ENCODE peak calls at places on chromosomes 13 and 19, in six cellular contexts. T, Z, O, Y, L and W are unnamed samples. For H3K36me3, the result is how much of the 10 kb centered on the place peaks cover.

GRCh38 chr19:30864460-30865215 is 484.6 kb downstream of the TSHZ3 start:
- DNase-seq in Z (no peak), O (no peak), T (no peak), Y (no peak), L (no peak), W (no peak)

GRCh38 chr13:55087085-55087484 is 2053.6 kb upstream of the PRR20A start:
- DNase-seq in T (no peak), Z (no peak), Y (no peak), L (no peak), O (no peak), W (no peak)

GRCh38 chr13:33352520-33352919 is 67.0 kb upstream of the STARD13 start:
- DNase-seq in L (no peak), T (no peak), O (no peak), Y (no peak), Z (no peak), W (no peak)

GRCh38 chr13:51614350-51614786 is 30.1 kb downstream of the WDFY2 start:
- DNase-seq in Z (no peak), Y (no peak), O (no peak), L (no peak), T (peak), W (no peak)

GRCh38 chr13:88701551-88701950 is 1030.4 kb downstream of the SLITRK5 start:
- DNase-seq in Z (no peak), T (no peak), Y (no peak), L (no peak), O (no peak), W (no peak)

GRCh38 chr19:16040642-16041041 is 35.7 kb upstream of the TPM4 start:
- DNase-seq in T (no peak), Z (no peak), Y (no peak), O (no peak), L (no peak), W (no peak)

GRCh38 chr13:86403213-86403612 is 604.0 kb upstream of the SLITRK6 start:
- DNase-seq in L (no peak), T (no peak), Y (no peak), O (no peak), Z (no peak), W (no peak)

GRCh38 chr19:35347171-35347929 is at the start of gene FFAR1:
- DNase-seq in Y (peak), T (peak), Z (no peak), O (no peak), L (no peak), W (no peak)

GRCh38 chr19:3572855-3573161 is at the start of gene HMG20B:
- DNase-seq in O (no peak), Z (no peak), Y (no peak), L (no peak), T (no peak), W (no peak)

GRCh38 chr19:55603581-55604292 is 1.7 kb upstream of the ZNF865 start:
- DNase-seq in O (no peak), L (no peak), Z (no peak), Y (no peak), T (no peak), W (no peak)
- H3K4me3 ChIP-seq in O (no peak), L (no peak), Z (peak), Y (no peak), T (no peak), W (no peak)

GRCh38 chr13:99311137-99311536 is 3.9 kb upstream of the GPR183 start:
- DNase-seq in T (no peak), O (peak), Z (no peak), Y (no peak), L (no peak), W (no peak)
- H3K36me3 ChIP-seq in T (under half), O (under half), Z (under half), Y (under half), L (under half), W (under half)

DNA sequence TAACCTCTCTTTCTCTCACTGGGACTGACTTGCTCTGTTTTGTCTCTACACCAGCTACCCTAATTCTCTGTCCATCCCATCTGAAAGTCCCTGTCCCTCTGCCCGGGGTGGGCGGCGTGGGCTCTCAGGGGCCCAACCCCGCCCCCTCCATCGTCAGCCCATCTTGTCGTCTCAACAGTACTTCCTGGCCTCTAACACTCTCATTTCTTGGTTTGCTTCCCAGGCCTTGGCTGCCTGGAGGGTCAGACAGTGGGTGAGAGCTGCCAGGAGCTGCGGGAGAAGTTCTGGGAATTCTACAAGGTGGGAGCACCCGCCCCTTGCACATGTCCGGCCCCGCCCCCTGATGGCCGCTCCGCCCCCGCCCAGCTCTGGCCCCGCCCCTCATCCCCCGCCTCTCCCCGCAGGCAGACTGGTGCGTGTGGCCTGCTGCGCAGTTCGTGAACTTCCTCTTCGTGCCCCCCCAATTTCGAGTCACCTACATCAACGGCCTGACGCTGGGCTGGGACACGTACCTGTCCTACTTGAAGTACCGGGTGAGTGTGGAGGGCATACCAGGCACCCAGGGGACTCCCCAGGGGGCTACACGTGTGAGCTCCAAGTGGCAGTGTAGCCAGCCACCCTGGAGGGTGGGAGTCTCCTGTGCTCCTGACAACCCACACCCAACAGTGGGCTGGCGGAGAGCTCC is 1.7 kb downstream of the MPV17L2 start:
- DNase-seq in L (no peak), Z (no peak), O (peak), T (peak), Y (no peak), W (no peak)
- H3K4me3 ChIP-seq in L (no peak), Z (peak), O (no peak), T (no peak), Y (no peak), W (no peak)

GRCh38 chr13:100667894-100668293 is 6.7 kb downstream of the TMTC4 start:
- DNase-seq in O (no peak), Y (no peak), L (no peak), Z (no peak), T (no peak), W (no peak)

GRCh38 chr13:100666124-100666523 is 8.5 kb downstream of the TMTC4 start:
- DNase-seq in O (no peak), T (no peak), Y (no peak), Z (no peak), L (no peak), W (no peak)

GRCh38 chr13:100662470-100663211 is 12.0 kb downstream of the TMTC4 start:
- DNase-seq in O (no peak), L (no peak), Y (no peak), T (no peak), Z (no peak), W (no peak)

GRCh38 chr13:100664171-100664900 is 10.3 kb downstream of the TMTC4 start:
- DNase-seq in T (no peak), O (no peak), Y (no peak), L (no peak), Z (no peak), W (no peak)

GRCh38 chr13:100665403-100665802 is 9.2 kb downstream of the TMTC4 start:
- DNase-seq in Y (no peak), L (no peak), O (no peak), Z (no peak), T (no peak), W (no peak)
- H3K36me3 ChIP-seq in Y (under half), L (under half), O (under half), Z (under half), T (under half), W (under half)

DNA sequence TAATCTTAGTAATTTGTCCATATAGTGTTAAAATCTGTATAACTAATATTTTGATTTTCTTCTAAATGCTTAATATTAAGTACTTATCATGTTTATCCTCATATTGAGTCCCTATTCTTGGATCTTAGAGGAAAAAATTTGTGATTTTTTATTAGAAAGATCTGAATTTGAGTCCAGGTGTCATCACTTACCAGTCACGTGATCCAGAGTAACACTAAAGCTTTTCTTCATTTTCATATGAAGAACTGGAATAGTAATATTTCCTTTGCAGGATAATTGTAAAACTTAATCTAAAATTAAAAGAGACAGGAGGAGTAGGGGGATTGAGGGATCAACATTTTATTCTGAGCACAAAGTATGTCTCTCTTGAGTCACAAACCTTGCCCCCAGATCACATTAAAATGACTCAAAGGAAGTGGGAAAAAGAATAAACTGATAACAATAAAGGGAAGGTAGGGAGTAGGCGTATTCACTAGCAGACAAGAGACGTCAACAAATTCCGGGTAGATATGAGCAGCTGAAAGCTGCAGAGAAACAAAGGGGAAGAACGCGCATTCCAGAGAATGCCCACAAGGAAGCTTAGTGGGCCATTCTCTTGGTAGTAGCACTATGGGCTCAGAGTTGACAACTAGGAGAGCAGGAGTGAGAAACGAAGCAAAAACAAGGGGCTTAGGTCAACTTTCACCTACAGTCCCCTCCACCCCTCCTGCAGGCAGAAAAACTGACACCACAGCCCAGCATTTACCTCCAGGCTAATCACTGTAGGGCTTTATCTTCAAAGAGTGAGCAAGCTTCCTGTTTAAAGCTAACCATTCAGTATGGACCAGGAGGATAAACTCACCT is 123.1 kb downstream of the SPRY2 start:
- DNase-seq in Y (no peak), L (peak), O (peak), Z (peak), T (no peak), W (peak)
- H3K4me3 ChIP-seq in Y (no peak), L (no peak), O (no peak), Z (no peak), T (no peak), W (no peak)

GRCh38 chr19:47499863-47500830 is 14.7 kb downstream of the NAPA start:
- DNase-seq in Z (no peak), L (no peak), T (no peak), O (no peak), Y (peak), W (no peak)

GRCh38 chr19:47499371-47499770 is 15.4 kb upstream of the KPTN start:
- DNase-seq in Y (no peak), O (no peak), Z (no peak), L (no peak), T (no peak), W (no peak)

GRCh38 chr19:47497821-47498520 is 14.0 kb upstream of the KPTN start:
- DNase-seq in O (no peak), T (no peak), L (no peak), Y (no peak), Z (no peak), W (no peak)

GRCh38 chr19:47497073-47497766 is 13.2 kb upstream of the KPTN start:
- DNase-seq in O (no peak), T (peak), Z (no peak), L (no peak), Y (peak), W (no peak)

GRCh38 chr19:47498561-47498960 is 14.5 kb upstream of the KPTN start:
- DNase-seq in O (no peak), Y (no peak), Z (no peak), T (no peak), L (no peak), W (no peak)
- H3K36me3 ChIP-seq in O (under half), Y (under half), Z (under half), T (under half), L (under half), W (half or more)

GRCh38 chr19:17329768-17330545 is 4.7 kb downstream of the ANO8 start:
- DNase-seq in O (no peak), Y (no peak), T (no peak), L (no peak), Z (no peak), W (no peak)
- H3K4me3 ChIP-seq in O (no peak), Y (no peak), T (no peak), L (no peak), Z (no peak), W (no peak)

DNA sequence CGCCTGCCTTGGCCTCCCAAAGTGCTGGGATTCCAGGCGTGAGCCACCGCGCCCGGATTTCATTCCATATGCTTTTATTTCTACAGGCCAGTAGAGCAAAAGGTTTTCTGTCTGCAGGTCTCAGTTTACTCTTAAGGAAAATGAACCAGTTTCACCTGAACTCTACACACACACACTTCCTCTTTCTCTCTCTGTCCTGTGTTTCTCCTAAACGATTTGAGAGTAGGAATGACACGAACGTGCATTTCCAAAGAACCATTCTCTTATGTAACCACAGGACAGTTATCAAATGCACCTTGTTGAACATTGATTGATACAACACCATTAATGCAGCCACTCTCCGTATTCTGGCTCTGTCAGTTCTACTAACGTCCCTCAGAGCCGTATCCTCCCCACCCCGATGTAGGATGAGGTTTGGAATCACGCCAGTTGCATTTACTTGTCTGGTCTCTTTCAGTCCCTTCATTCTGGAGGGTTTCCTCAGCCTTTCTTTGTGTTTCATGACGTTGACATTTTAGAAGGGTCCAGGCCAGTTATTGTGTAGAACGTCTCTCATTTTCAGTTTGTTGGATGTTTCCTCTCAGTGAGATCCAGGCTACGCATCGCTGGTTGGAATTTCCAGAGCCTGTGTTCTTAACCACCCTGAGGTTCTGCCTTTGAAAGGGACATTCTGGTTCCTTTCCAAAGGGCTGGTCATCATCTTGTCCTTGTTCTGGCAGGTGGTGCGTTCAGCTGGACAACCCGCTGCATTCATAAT is 36.0 kb downstream of the BICRA start:
- DNase-seq in T (no peak), L (peak), O (peak), Z (no peak), Y (no peak), W (no peak)
- H3K36me3 ChIP-seq in T (under half), L (under half), O (under half), Z (under half), Y (under half), W (under half)

GRCh38 chr19:57434386-57435061 is 601 bp upstream of the ZNF749 start:
- DNase-seq in T (no peak), Z (no peak), L (no peak), Y (no peak), O (no peak), W (no peak)
- H3K4me3 ChIP-seq in T (peak), Z (peak), L (peak), Y (peak), O (peak), W (peak)